ENCODE peak calls at places on chromosomes 16 and 17, in four cellular contexts. P, Y, T and O are unnamed samples.

GRCh38 chr16:15460601-15461000 is 26.2 kb downstream of the BMERB1 start:
- DNase-seq in P (no peak), Y (no peak), T (no peak), O (no peak)

GRCh38 chr16:48720266-48720665 is 110.3 kb upstream of the N4BP1 start:
- DNase-seq in P (no peak), Y (no peak), T (peak), O (no peak)

GRCh38 chr16:85615852-85616607 is 2.9 kb downstream of the GSE1 start:
- DNase-seq in P (peak), Y (peak), T (peak), O (no peak)

GRCh38 chr17:46736100-46736499 is 82.4 kb downstream of the WNT3 start:
- DNase-seq in P (no peak), Y (no peak), T (no peak), O (no peak)

GRCh38 chr16:10987361-10988163 is 43.2 kb downstream of the CLEC16A start:
- DNase-seq in P (no peak), Y (no peak), T (no peak), O (no peak)

GRCh38 chr16:760498-761343 is at the start of gene MSLN:
- DNase-seq in P (no peak), Y (no peak), T (no peak), O (no peak)

GRCh38 chr16:69107311-69107962 is 2.0 kb downstream of the HAS3 start:
- DNase-seq in P (no peak), Y (no peak), T (no peak), O (no peak)

GRCh38 chr17:35416659-35417058 is 15.6 kb downstream of the SLFN12 start:
- DNase-seq in P (no peak), Y (no peak), T (no peak), O (no peak)

GRCh38 chr17:9890124-9890523 is 14.9 kb downstream of the RCVRN start:
- DNase-seq in P (no peak), Y (no peak), T (no peak), O (no peak)

GRCh38 chr16:3800477-3801270 is 79.8 kb downstream of the CREBBP start:
- DNase-seq in P (no peak), Y (no peak), T (no peak), O (no peak)

GRCh38 chr17:42809250-42809649 is 10.6 kb downstream of the CNTD1 start:
- DNase-seq in P (no peak), Y (peak), T (peak), O (peak)

GRCh38 chr16:47058295-47059086 is 85.0 kb upstream of the DNAJA2 start:
- DNase-seq in P (no peak), Y (no peak), T (no peak), O (no peak)

GRCh38 chr16:28003021-28003865 is 60.3 kb downstream of the GSG1L start:
- DNase-seq in P (no peak), Y (no peak), T (no peak), O (no peak)

GRCh38 chr16:17538942-17539341 is 68.2 kb upstream of the XYLT1 start:
- DNase-seq in P (no peak), Y (no peak), T (peak), O (no peak)

GRCh38 chr16:7653746-7654145 is 321.1 kb downstream of the RBFOX1 start:
- DNase-seq in P (no peak), Y (no peak), T (no peak), O (no peak)

GRCh38 chr17:27460196-27460725 is 4.0 kb downstream of the KSR1 start:
- DNase-seq in P (no peak), Y (no peak), T (no peak), O (no peak)

GRCh38 chr17:79830763-79831366 is 8.4 kb downstream of the CBX4 start:
- DNase-seq in P (no peak), Y (no peak), T (no peak), O (no peak)

GRCh38 chr16:4263504-4264436 is 9.1 kb downstream of the TFAP4 start:
- DNase-seq in P (no peak), Y (peak), T (peak), O (peak)

GRCh38 chr17:34420254-34420766 is 57.3 kb upstream of the CCL1 start:
- DNase-seq in P (peak), Y (peak), T (peak), O (no peak)

GRCh38 chr17:9468532-9468931 is 107.1 kb downstream of the STX8 start:
- DNase-seq in P (no peak), Y (no peak), T (no peak), O (no peak)

GRCh38 chr17:42894283-42895184 is 6.1 kb upstream of the G6PC1 start:
- DNase-seq in P (no peak), Y (no peak), T (no peak), O (no peak)

GRCh38 chr16:84044108-84044488 is 1.5 kb upstream of the SLC38A8 start:
- DNase-seq in P (no peak), Y (no peak), T (peak), O (no peak)

GRCh38 chr16:65634291-65634690 is 512.4 kb upstream of the CDH11 start:
- DNase-seq in P (no peak), Y (no peak), T (peak), O (no peak)

GRCh38 chr16:81601008-81601428 is 156.4 kb downstream of the CMIP start:
- DNase-seq in P (no peak), Y (peak), T (peak), O (no peak)

GRCh38 chr16:22782299-22782698 is 31.7 kb upstream of the HS3ST2 start:
- DNase-seq in P (no peak), Y (no peak), T (no peak), O (no peak)

GRCh38 chr17:80504671-80505413 is 28.4 kb upstream of the NPTX1 start:
- DNase-seq in P (no peak), Y (peak), T (peak), O (no peak)

GRCh38 chr16:63461248-63461841 is 1425.1 kb upstream of the CDH8 start:
- DNase-seq in P (no peak), Y (no peak), T (peak), O (no peak)

GRCh38 chr17:80927791-80928216 is 63.8 kb upstream of the CHMP6 start:
- DNase-seq in P (no peak), Y (no peak), T (peak), O (no peak)

GRCh38 chr16:81866820-81867440 is 87.8 kb downstream of the PLCG2 start:
- DNase-seq in P (no peak), Y (no peak), T (no peak), O (no peak)

DNA sequence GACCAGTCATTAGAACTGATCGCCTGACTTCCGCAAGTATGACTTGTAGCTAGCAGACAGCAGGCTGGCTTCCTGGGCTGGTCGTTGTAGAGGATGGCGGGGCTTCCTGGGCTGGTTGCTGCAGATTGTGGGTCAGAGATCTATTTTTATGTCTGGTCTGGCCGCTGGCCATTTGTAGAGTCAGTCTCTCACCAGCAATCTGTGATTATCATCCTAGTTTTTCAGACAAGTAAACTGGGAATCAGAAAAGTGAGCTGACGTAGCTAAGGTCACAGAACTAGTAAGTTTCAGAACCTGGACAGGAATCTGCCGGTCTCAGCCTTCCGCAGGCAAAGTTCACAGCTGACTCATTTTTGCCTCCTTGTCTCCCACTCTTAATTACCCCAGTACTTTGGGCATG is 19.1 kb downstream of the GPR142 start:
- DNase-seq in P (no peak), Y (no peak), T (no peak), O (no peak)
- TF ChIP-seq CTCF in P (no peak), Y (no peak), T (no peak), O (no peak)

GRCh38 chr17:49977463-49978389 is 8.7 kb downstream of the DLX4 start:
- DNase-seq in P (no peak), Y (no peak), T (no peak), O (no peak)
- TF ChIP-seq CTCF in P (no peak), Y (no peak), T (no peak), O (no peak)

GRCh38 chr16:79767597-79768280 is 167.2 kb upstream of the MAF start:
- DNase-seq in P (no peak), Y (no peak), T (no peak), O (no peak)
- TF ChIP-seq CTCF in P (no peak), Y (peak), T (no peak), O (peak)

GRCh38 chr16:8868272-8869211 is at the start of gene CARHSP1:
- DNase-seq in P (peak), Y (peak), T (peak), O (peak)

GRCh38 chr16:8872967-8873865 is 4.4 kb upstream of the CARHSP1 start:
- DNase-seq in P (no peak), Y (no peak), T (no peak), O (no peak)

GRCh38 chr16:8869212-8869987 is 594 bp upstream of the CARHSP1 start:
- DNase-seq in P (no peak), Y (no peak), T (no peak), O (no peak)

GRCh38 chr16:8874388-8874787 is 5.6 kb upstream of the CARHSP1 start:
- DNase-seq in P (no peak), Y (no peak), T (no peak), O (no peak)

DNA sequence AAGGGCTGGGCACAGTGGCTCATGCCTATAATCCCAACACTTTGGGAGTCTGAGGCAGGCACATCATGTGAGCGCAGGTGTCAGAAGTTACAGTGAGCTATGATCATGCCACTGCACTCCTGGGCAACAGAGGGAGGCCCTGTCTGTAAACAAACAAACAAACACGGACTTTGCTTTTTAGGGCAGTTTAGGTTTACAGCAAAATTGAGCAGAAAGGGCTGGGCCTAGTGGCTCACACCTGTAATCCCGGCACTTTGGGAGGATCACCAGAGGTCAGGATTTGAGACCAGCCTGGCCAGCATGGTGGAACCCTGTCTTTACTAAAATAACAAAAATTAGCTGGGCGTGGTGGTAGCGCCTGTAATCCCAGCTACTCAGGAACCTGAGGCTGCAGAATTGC is 3.3 kb upstream of the CARHSP1 start:
- DNase-seq in P (no peak), Y (no peak), T (no peak), O (no peak)
- TF ChIP-seq CTCF in P (no peak), Y (no peak), T (no peak), O (no peak)

DNA sequence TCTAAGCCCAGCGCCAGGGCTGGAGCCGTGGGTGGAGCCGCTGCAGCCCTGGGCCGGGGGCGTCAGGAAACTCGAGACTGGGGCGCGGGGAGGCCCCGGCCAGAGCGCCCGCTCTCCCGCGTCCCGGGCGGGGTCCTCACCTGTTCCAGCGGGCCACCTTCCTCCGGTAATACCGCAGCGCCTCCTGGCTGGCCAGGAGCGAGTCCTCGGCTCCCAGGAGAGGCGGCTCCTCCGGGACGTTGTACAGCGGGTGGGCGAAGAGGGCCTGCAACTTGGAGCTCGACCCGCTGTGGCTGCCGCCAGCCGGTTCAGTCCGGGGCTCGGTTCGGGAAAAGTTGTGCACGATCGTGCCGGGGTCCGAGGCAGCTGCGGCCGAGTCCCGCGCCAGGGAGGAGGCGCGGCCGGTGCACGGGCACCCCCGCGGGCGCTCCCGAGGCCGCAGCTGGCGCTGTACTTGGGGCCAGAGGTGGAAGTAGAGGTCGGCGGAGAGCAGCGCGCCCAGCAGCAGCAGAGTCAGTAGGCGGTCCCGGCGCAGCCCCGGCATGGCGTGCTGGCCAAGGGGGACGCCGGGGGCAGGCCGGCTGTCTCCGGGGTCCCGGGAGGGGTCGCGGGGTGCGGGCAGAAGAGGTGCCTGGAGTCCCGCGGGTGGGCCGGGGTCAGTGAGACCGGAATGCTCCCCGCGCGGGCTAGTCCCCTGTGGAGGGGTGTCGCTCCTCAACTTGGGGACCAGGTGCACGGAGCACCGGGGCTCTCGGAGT is 865 bp downstream of the FAM20A start:
- DNase-seq in P (no peak), Y (no peak), T (no peak), O (no peak)
- TF ChIP-seq CTCF in P (no peak), Y (peak), T (no peak), O (peak)

GRCh38 chr17:78444392-78444791 is 65.9 kb downstream of the PGS1 start:
- DNase-seq in P (no peak), Y (no peak), T (no peak), O (no peak)

GRCh38 chr17:78450696-78451344 is 72.4 kb downstream of the PGS1 start:
- DNase-seq in P (no peak), Y (no peak), T (no peak), O (no peak)

GRCh38 chr17:78449983-78450382 is 71.5 kb downstream of the PGS1 start:
- DNase-seq in P (no peak), Y (no peak), T (no peak), O (no peak)

GRCh38 chr17:78446833-78447232 is 68.4 kb downstream of the PGS1 start:
- DNase-seq in P (no peak), Y (no peak), T (no peak), O (no peak)

GRCh38 chr17:78448356-78448993 is 70.0 kb downstream of the PGS1 start:
- DNase-seq in P (no peak), Y (no peak), T (no peak), O (no peak)
- TF ChIP-seq CTCF in P (no peak), Y (peak), T (no peak), O (peak)

GRCh38 chr17:64216385-64217248 is 46.4 kb downstream of the TEX2 start:
- DNase-seq in P (no peak), Y (no peak), T (peak), O (no peak)
- TF ChIP-seq CTCF in P (no peak), Y (no peak), T (no peak), O (peak)

DNA sequence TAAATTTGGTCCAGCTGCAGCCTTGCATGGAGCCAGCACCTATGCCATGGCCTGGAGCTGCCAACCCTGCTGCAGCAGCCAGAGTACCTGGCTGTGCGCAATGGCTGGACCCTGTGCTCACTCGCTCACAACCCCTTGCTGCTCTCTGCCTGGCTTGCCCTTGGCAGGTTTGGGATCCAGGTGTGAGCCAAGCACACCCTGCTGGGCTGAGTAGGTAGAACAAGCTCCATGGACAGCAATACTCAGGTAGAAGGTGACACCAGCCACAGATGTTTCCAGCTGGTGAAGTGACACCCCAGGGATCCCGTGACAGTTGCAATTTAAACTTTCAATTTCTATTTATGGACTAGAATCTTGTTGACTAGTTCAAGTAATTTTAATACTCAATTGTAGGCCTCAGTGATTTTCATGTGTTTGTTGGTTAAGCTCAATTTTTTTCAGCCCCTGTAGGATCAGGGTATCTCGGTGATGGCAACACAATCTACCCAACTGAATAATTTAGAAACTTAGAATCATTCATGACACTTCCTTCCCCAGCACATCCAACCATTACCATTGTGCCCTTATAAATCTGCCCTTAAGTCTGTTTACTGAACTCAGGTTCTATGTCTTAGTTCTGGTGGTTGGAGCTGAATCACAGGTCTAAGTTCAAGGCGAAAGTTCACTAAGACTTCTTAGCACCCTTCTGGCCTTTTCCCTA is 480.0 kb downstream of the PMP22 start:
- DNase-seq in P (peak), Y (no peak), T (no peak), O (no peak)
- TF ChIP-seq CTCF in P (peak), Y (no peak), T (no peak), O (no peak)

GRCh38 chr17:31093866-31094599 is 744 bp upstream of the NF1 start:
- DNase-seq in P (no peak), Y (no peak), T (no peak), O (no peak)
- TF ChIP-seq CTCF in P (no peak), Y (no peak), T (no peak), O (no peak)

GRCh38 chr16:66641387-66641786 is 36.9 kb downstream of the CMTM3 start:
- DNase-seq in P (no peak), Y (no peak), T (no peak), O (no peak)

GRCh38 chr16:66636199-66636598 is 31.7 kb downstream of the CMTM3 start:
- DNase-seq in P (no peak), Y (no peak), T (no peak), O (no peak)

GRCh38 chr16:66637806-66638205 is 33.3 kb downstream of the CMTM3 start:
- DNase-seq in P (no peak), Y (no peak), T (no peak), O (no peak)

GRCh38 chr16:66639091-66639885 is 34.8 kb downstream of the CMTM3 start:
- DNase-seq in P (no peak), Y (no peak), T (no peak), O (no peak)

GRCh38 chr16:66640724-66641314 is 36.3 kb downstream of the CMTM3 start:
- DNase-seq in P (no peak), Y (no peak), T (no peak), O (no peak)
- TF ChIP-seq CTCF in P (no peak), Y (no peak), T (no peak), O (no peak)